ENCODE peak calls at places on chromosomes 2 and 18, in four cellular contexts. J is right lobe of liver, Q is stomach, N is A549. W is an unnamed sample. For H3K4me1, the result is how much of the 10 kb centered on the place peaks cover.

GRCh38 chr2:53886406-53887280 is 26.9 kb upstream of the GPR75 start:
- DNase-seq in J (no peak), N (no peak), Q (no peak), W (no peak)

GRCh38 chr2:158181171-158181570 is 79.5 kb downstream of the UPP2 start:
- DNase-seq in Q (no peak), J (no peak), N (no peak), W (no peak)

GRCh38 chr2:39772086-39772811 is 6.8 kb downstream of the THUMPD2 start:
- DNase-seq in Q (no peak), N (no peak), J (no peak), W (no peak)

GRCh38 chr18:47680488-47680887 is 250.0 kb downstream of the SMAD2 start:
- DNase-seq in J (no peak), N (no peak), Q (no peak), W (no peak)

GRCh38 chr18:32772580-32773186 is at the start of gene KLHL14:
- DNase-seq in N (no peak), Q (no peak), J (no peak), W (no peak)

GRCh38 chr2:120964819-120965218 is 229.2 kb downstream of the GLI2 start:
- DNase-seq in N (no peak), Q (no peak), J (no peak), W (no peak)

GRCh38 chr2:70959271-70959761 is 19.1 kb upstream of the ANKRD53 start:
- DNase-seq in N (no peak), J (peak), Q (peak), W (peak)

GRCh38 chr2:184769038-184769437 is 170.7 kb downstream of the ZNF804A start:
- DNase-seq in N (no peak), J (no peak), Q (no peak), W (no peak)

GRCh38 chr2:120104002-120104467 is 91.2 kb downstream of the EPB41L5 start:
- DNase-seq in N (no peak), Q (no peak), J (no peak), W (no peak)

DNA sequence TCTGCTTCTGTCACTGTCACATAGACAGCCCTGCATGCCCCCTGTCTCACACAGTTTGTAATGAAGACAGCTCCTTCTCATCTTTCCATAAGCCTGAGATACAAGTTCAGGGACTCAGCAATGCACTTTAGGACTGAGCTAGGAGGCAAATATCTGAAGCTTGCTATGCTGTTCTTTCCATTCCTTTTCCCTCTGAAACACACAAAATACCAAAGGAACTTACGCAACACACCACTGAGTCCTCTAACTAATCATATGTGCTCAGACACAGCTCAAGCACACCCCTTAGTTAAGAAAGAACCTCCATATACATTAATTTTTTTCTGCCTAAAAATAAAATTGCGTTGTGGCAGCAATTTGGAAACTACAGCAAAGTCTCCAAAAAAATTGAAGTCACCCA is 17.9 kb downstream of the SERPINB8 start:
- DNase-seq in J (no peak), Q (no peak), N (no peak), W (no peak)
- TF ChIP-seq POLR2A in J (no peak), Q (no peak), N (no peak), W (no peak)

DNA sequence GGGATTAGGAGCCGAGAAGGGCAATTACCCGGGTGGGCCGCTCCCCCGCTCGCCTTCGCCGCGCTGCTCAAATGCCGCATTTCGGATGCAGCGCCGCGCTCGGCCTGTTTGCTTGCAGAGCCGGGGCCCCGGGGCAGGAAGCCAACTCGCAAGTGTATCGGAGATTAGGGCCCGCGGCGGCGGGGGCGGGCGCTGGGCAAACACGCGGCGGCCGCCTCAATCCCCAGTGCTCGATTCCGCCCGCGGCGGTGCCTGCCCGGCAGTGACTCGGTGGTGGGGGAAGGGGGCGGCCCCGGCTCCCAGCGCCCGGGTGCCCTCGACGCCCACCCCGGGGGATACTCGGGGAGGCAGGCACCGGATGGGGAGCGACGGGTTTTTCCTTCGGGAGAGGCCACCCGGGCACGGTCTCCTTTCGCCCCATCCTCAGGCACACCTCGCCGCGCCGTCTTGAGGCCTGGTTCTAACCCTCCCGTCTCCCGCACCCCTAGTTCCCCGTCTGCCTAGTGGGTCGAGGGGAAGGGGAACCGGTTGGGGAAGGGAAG is 26.6 kb upstream of the NOTO start:
- DNase-seq in Q (peak), J (peak), N (no peak), W (peak)
- TF ChIP-seq CTCF in Q (no peak), J (no peak), N (no peak), W (no peak)

GRCh38 chr18:8783335-8783993 is 78.1 kb downstream of the MTCL1 start:
- DNase-seq in Q (no peak), N (no peak), J (no peak), W (peak)
- H3K4me1 ChIP-seq in Q (under half), N (under half), J (under half), W (under half)

DNA sequence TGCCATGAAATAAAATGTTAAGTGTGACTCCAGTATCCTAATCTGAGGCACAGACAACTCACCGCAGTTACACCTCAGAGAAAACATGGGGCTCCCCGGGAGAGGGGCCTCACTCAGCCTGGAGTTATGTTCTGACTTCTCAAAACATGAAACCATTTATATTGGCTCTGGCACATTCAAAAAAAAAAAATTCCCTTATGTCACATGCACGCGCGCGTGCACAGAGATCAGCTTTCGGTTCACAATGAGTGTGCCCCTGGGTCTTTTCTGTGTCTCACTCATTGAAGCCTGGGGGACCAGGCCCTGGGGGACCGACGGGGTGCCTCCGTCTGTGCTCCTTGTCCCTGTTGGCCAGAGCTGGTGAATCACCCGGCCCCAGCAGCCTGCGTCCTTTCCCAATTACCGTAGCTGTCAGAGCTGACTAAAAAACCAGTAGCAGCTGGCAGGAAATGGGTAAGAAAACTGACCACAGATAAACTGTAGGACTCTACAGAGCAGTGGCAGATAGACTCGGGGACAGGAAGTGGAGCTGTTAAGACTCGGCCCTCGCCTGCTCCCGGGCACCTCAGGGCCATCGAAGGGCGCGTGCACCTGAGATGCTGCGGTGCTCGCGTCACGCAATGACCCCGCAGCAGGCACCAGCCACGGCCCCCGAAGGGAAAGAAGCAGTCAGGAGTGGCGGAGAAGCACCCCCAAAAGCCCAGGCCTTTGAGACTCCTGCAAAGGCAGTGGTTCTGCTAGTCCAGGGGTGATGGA is 138.3 kb upstream of the ID2 start:
- DNase-seq in J (peak), N (no peak), Q (peak), W (peak)
- TF ChIP-seq POLR2A in J (peak), N (no peak), Q (no peak), W (no peak)

DNA sequence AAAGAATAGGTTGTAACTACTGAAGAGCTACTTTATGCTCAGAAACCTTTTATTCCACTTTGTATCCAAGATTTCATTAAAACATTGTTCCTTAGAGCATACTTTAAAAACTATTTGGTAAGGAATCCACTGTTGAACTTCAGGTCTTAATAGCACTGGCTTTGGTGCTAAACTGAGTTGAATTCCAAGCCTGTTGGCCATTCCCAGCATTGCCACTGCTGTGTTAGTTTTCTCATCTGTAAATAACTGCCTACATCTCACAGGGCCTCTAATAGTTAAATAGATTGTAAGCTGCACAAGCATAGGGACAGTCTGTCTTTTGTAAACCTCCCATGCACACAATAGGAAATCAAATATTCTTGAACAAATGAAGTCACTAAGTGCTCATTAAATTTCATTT is 86.6 kb downstream of the ORC4 start:
- DNase-seq in N (no peak), J (no peak), Q (no peak), W (no peak)
- TF ChIP-seq CTCF in N (no peak), J (no peak), Q (no peak), W (no peak)

GRCh38 chr2:85325466-85325811 is 2.4 kb downstream of the TGOLN2 start:
- DNase-seq in N (no peak), Q (no peak), J (no peak), W (no peak)
- H3K4me1 ChIP-seq in N (under half), Q (half or more), J (under half), W (under half)

DNA sequence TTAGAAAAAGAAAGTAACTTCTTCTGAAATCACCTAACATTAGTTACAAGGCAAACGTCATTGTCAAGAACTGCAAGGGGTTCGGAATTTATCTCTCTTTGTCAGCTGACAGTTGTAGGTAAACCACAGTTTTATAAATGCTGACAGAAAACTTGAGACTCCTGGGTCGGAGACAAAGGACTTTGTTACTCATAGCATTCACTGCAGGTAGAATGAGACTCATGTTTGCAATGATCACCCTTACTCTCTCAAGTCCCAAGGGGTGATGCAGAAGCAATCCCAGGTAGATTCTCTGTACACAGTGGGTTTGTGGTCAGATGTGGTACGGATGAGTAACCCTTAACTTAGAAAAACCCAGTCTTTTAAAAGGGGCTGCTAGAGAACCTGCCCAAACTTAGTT is 757.8 kb downstream of the TRIB2 start:
- DNase-seq in Q (no peak), J (no peak), N (no peak), W (no peak)
- TF ChIP-seq POLR2A in Q (no peak), J (no peak), N (no peak), W (no peak)

DNA sequence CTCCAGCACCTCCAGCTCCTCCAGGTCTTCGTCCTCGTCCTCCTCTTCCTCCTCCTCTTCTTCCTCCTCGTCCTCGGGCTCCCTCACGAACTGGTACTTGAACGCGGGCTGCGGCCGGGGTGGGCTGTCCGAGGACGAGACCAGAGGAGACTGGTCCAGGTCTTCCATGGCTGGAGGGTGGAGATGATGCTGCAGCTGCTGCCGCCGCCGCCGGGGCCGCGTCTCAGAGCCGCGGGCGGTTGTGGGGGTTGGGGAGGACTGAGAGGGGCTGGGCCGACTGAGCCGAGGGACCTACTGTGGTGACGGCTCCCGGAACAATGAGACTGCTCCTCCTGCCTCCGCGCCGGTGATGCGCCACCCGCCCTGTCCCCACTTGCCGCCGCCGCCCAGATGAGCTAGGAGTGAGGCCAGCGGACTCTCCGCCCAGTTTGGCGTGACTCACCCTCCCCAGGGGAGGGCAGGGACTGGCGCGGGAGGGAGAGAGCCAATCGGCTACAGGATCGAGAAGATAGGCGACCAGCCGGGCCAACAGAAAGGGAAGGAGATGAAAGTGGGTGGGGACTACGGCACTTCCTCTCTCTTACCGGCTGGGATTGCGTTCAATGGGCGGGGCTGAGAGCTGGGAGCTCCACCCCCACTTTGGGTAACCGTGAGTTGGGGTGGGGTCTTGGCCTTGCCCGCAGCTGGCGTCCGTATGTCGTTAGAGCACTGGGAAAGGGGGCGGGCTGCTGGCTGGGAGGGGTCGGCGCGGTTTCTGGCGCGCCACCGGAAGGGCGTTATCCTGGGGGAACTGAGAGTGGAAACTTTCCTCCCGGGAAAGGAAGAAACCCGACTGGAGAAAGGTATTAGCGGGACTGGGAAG is at the start of gene RTN4:
- DNase-seq in Q (peak), N (peak), J (peak), W (peak)
- TF ChIP-seq CTCF in Q (no peak), N (no peak), J (no peak), W (no peak)

W was measured in testis.